ENCODE peak calls at places on chromosomes 16 and 17, in ten cellular contexts. N is mesothelial cell of epicardium; K is left ventricle myocardium inferior; J is ascending aorta; F is tibial nerve; L is CD4-positive, alpha-beta T cell; U is K562; R is AG09309; V is epithelial cell of esophagus; B is WTC11. T is an unnamed sample.

GRCh38 chr16:3017806-3018506 is at the start of gene CLDN6:
- DNase-seq in U (peak), J (no peak), L (no peak), R (no peak), V (no peak), N (peak), F (no peak), B (peak), K (no peak), T (peak)

GRCh38 chr16:54116126-54116525 is 170.5 kb downstream of the IRX3 start:
- DNase-seq in K (no peak), F (no peak), V (no peak), U (no peak), N (no peak), J (no peak), B (no peak), L (no peak), R (no peak), T (no peak)

GRCh38 chr17:64504769-64505319 is 1.2 kb downstream of the DDX5 start:
- DNase-seq in V (peak), U (no peak), J (no peak), K (no peak), L (no peak), F (no peak), B (no peak), N (no peak), R (peak), T (no peak)

GRCh38 chr17:42274812-42275526 is 1.2 kb downstream of the STAT5B start:
- DNase-seq in J (no peak), R (no peak), B (no peak), U (no peak), V (no peak), K (no peak), N (no peak), L (no peak), F (no peak), T (no peak)

GRCh38 chr16:81207076-81207475 is 31.4 kb upstream of the BCO1 start:
- DNase-seq in V (no peak), U (no peak), N (no peak), R (no peak), K (no peak), F (no peak), L (no peak), J (no peak), B (no peak), T (no peak)

GRCh38 chr16:87330646-87331045 is 13.5 kb upstream of the C16orf95 start:
- DNase-seq in U (no peak), K (no peak), B (no peak), J (no peak), R (no peak), L (no peak), F (no peak), V (no peak), N (no peak), T (no peak)

GRCh38 chr16:84718-85452 is 6.9 kb downstream of the MPG start:
- DNase-seq in R (peak), V (peak), L (no peak), B (no peak), F (no peak), N (no peak), J (peak), U (no peak), K (peak), T (no peak)

GRCh38 chr16:88539652-88540345 is 30.4 kb upstream of the ZC3H18 start:
- DNase-seq in N (no peak), V (no peak), F (no peak), R (no peak), L (no peak), J (no peak), B (no peak), U (peak), K (no peak), T (no peak)

DNA sequence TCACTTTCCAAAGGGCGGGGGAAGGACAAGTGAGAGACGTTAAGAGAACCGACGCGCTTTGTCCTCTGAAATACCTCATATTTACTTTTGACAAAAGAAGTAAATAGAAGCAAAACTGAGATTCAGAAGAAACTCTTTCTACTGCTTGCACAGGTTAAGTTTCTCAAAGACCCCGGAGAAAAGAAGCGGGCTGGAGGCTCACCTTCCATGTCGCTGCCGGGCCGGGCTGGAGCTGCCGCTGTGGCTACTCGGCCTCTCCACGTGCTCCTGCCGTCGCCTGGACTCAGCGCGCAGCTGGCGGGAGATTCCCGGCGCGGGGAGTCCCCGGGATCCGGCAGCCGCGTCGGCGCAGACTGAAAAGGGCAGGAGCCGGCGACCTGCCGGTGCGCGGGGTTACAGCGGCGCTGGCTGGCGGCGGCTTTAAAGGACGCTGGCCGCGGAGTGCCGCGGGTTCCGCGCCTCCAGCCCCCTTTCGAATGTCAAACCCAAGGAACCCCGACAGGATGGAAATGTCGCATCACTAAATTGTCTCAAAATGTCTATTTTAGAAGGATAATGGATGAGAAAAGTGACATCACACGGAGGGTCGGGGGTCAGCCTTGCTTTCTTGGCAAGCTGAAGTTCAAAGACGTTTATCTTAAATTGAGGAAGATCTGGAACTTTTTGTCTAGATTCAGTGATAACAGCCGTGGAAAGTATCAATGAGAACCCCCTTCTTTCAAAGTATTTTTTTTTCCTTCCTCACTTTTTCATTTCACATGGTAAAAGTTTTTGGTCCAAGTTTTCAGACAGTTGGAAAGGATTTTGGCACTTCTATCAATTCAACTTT is at the start of gene IKZF3:
- DNase-seq in F (no peak), N (peak), K (peak), B (peak), R (no peak), V (peak), U (peak), L (peak), J (peak), T (peak)
- TF ChIP-seq CTCF in F (no peak), N (no peak), K (peak), B (no peak), R (no peak), V (no peak), U (peak), L (peak), J (no peak), T (no peak)

GRCh38 chr17:36706437-36706731 is 105.0 kb downstream of the MRM1 start:
- DNase-seq in J (no peak), U (no peak), L (no peak), N (no peak), K (no peak), R (no peak), F (no peak), B (no peak), V (no peak), T (no peak)
- TF ChIP-seq CTCF in J (no peak), U (no peak), L (peak), N (peak), K (no peak), R (no peak), F (no peak), B (no peak), V (no peak), T (no peak)

DNA sequence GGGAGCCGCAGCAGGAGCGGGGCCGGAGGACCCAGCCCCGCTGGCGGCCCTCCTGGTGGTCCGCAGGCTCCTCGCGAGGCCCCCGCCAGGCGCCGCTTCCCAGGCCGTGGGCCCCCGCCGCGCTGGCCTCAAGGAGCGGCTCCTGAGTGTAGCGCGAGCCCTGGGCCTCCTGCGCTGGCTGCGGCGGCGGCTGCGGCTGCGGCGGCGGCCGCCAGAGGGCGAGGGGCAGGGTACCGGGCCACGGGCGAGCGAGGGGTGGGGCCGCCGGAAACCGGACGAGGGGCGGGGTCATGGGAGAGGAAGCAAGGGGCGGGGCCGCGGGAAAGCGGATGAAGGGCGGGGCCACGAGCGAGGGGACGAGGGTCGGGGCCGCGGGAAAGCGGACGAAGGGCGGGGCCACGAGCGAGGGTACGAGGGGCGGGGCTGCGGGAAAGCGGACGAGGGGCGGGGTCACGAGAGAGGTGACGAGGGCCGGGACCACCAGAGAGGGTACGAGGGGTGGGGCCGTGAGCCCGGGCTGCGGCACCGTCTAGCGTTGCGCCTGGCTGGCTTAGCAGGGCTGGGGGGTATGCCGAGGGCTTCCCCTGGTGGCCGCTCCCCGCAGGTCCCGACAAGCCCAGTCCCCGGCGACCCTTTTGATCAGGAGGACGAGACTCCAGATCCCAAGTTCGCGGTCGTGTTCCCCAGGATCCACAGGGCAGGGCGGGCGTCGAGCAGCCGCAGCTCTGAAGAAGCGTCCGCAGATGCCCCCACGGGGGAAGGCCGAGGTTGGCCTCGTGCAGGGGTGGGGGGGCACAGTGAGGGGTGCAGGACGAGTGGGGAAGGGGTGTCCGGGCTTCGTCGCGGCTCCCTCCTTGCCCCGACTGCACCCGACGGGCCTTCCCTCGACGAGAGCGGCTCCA is 1.7 kb downstream of the MYO15B start:
- DNase-seq in B (peak), V (peak), N (peak), K (peak), J (peak), R (peak), F (peak), L (peak), U (peak), T (peak)
- TF ChIP-seq CTCF in B (peak), V (no peak), N (peak), K (peak), J (peak), R (peak), F (peak), L (peak), U (peak), T (peak)

DNA sequence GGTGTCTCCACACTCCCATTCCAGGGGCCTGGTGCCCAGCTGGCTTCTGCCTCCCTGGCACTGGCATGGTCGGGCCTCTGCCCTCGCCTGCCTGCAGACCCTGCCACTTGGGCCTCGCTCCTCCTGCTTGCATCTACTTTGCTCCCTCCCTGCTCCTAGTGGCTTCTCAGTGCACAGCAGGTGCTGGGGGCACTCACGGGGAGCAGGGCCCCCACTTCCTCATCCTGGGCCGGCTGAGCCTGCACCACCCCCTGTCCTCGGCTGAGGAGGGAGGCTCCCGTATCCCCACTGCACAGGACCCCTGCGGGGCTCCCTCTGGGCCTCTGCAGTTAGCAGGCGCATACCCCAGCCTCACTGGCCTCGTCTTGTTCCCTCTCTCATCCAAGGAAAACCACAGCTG is 35.2 kb downstream of the CIBAR2 start:
- DNase-seq in K (no peak), V (no peak), B (peak), N (no peak), F (no peak), J (no peak), U (no peak), L (no peak), R (no peak), T (no peak)
- TF ChIP-seq CTCF in K (no peak), V (no peak), B (no peak), N (no peak), F (no peak), J (no peak), U (no peak), L (no peak), R (no peak), T (no peak)

GRCh38 chr17:7887482-7888183 is 956 bp upstream of the CHD3 start:
- DNase-seq in J (peak), U (peak), V (peak), B (peak), N (peak), F (peak), L (peak), K (peak), R (peak), T (peak)
- TF ChIP-seq CTCF in J (no peak), U (no peak), V (no peak), B (no peak), N (no peak), F (no peak), L (no peak), K (no peak), R (no peak), T (no peak)